ENCODE peak calls at places on chromosomes 3 and 15, in nine cellular contexts. One of them, this sample, is unnamed.

GRCh38 chr3:190385835-190386688 is 1.9 kb upstream of the CLDN16 start:
- DNase-seq in keratinocyte: peak
- DNase-seq in upper lobe of left lung: no peak
- DNase-seq in PC-9: peak
- DNase-seq in kidney epithelial cell: peak
- DNase-seq in AG09309: peak
- DNase-seq in heart right ventricle: no peak
- DNase-seq in AG04449: peak
- DNase-seq in activated CD8-positive, alpha-beta T cell treated with anti-CD3 and anti-CD28 coated beads for 36 hours: no peak
- DNase-seq in this sample: peak

GRCh38 chr15:76343313-76343996 is 6.9 kb downstream of the ISL2 start:
- DNase-seq in kidney epithelial cell: no peak
- DNase-seq in activated CD8-positive, alpha-beta T cell treated with anti-CD3 and anti-CD28 coated beads for 36 hours: no peak
- DNase-seq in heart right ventricle: no peak
- DNase-seq in AG09309: no peak
- DNase-seq in upper lobe of left lung: no peak
- DNase-seq in PC-9: no peak
- DNase-seq in AG04449: no peak
- DNase-seq in keratinocyte: no peak
- DNase-seq in this sample: no peak

GRCh38 chr3:142850395-142851023 is 38.4 kb downstream of the PCOLCE2 start:
- DNase-seq in upper lobe of left lung: no peak
- DNase-seq in keratinocyte: peak
- DNase-seq in kidney epithelial cell: peak
- DNase-seq in AG04449: peak
- DNase-seq in PC-9: peak
- DNase-seq in activated CD8-positive, alpha-beta T cell treated with anti-CD3 and anti-CD28 coated beads for 36 hours: peak
- DNase-seq in heart right ventricle: no peak
- DNase-seq in AG09309: peak
- DNase-seq in this sample: peak

GRCh38 chr15:77120576-77120975 is 49.7 kb upstream of the TSPAN3 start:
- DNase-seq in AG04449: no peak
- DNase-seq in activated CD8-positive, alpha-beta T cell treated with anti-CD3 and anti-CD28 coated beads for 36 hours: no peak
- DNase-seq in kidney epithelial cell: no peak
- DNase-seq in upper lobe of left lung: no peak
- DNase-seq in heart right ventricle: no peak
- DNase-seq in AG09309: no peak
- DNase-seq in PC-9: no peak
- DNase-seq in keratinocyte: no peak
- DNase-seq in this sample: no peak

GRCh38 chr15:77824361-77824985 is 191.8 kb upstream of the LINGO1 start:
- DNase-seq in kidney epithelial cell: no peak
- DNase-seq in upper lobe of left lung: no peak
- DNase-seq in AG09309: no peak
- DNase-seq in heart right ventricle: no peak
- DNase-seq in keratinocyte: no peak
- DNase-seq in AG04449: no peak
- DNase-seq in PC-9: no peak
- DNase-seq in activated CD8-positive, alpha-beta T cell treated with anti-CD3 and anti-CD28 coated beads for 36 hours: no peak
- DNase-seq in this sample: no peak

GRCh38 chr3:110413807-110414748 is 657.5 kb upstream of the NECTIN3 start:
- DNase-seq in keratinocyte: no peak
- DNase-seq in AG04449: peak
- DNase-seq in activated CD8-positive, alpha-beta T cell treated with anti-CD3 and anti-CD28 coated beads for 36 hours: no peak
- DNase-seq in upper lobe of left lung: no peak
- DNase-seq in AG09309: peak
- DNase-seq in heart right ventricle: no peak
- DNase-seq in kidney epithelial cell: no peak
- DNase-seq in PC-9: no peak
- DNase-seq in this sample: no peak

GRCh38 chr3:127740136-127740915 is 67.6 kb downstream of the ABTB1 start:
- DNase-seq in kidney epithelial cell: no peak
- DNase-seq in keratinocyte: no peak
- DNase-seq in upper lobe of left lung: no peak
- DNase-seq in AG04449: no peak
- DNase-seq in heart right ventricle: peak
- DNase-seq in PC-9: no peak
- DNase-seq in activated CD8-positive, alpha-beta T cell treated with anti-CD3 and anti-CD28 coated beads for 36 hours: no peak
- DNase-seq in AG09309: no peak
- DNase-seq in this sample: no peak

GRCh38 chr3:124260206-124260915 is 268.4 kb upstream of the ROPN1 start:
- DNase-seq in upper lobe of left lung: no peak
- DNase-seq in heart right ventricle: peak
- DNase-seq in AG04449: peak
- DNase-seq in kidney epithelial cell: no peak
- DNase-seq in activated CD8-positive, alpha-beta T cell treated with anti-CD3 and anti-CD28 coated beads for 36 hours: no peak
- DNase-seq in AG09309: peak
- DNase-seq in keratinocyte: no peak
- DNase-seq in PC-9: no peak
- DNase-seq in this sample: no peak

GRCh38 chr3:7977245-7978103 is 524.1 kb upstream of the LMCD1 start:
- DNase-seq in AG04449: no peak
- DNase-seq in AG09309: no peak
- DNase-seq in kidney epithelial cell: peak
- DNase-seq in upper lobe of left lung: no peak
- DNase-seq in keratinocyte: peak
- DNase-seq in heart right ventricle: peak
- DNase-seq in activated CD8-positive, alpha-beta T cell treated with anti-CD3 and anti-CD28 coated beads for 36 hours: no peak
- DNase-seq in PC-9: no peak
- DNase-seq in this sample: peak

GRCh38 chr3:121228971-121229370 is 316.8 kb downstream of the POLQ start:
- DNase-seq in activated CD8-positive, alpha-beta T cell treated with anti-CD3 and anti-CD28 coated beads for 36 hours: no peak
- DNase-seq in heart right ventricle: no peak
- DNase-seq in AG04449: no peak
- DNase-seq in AG09309: no peak
- DNase-seq in upper lobe of left lung: no peak
- DNase-seq in kidney epithelial cell: no peak
- DNase-seq in PC-9: no peak
- DNase-seq in keratinocyte: no peak
- DNase-seq in this sample: no peak

GRCh38 chr3:194296832-194297666 is 54.1 kb downstream of the CPN2 start:
- DNase-seq in AG09309: no peak
- DNase-seq in AG04449: no peak
- DNase-seq in kidney epithelial cell: no peak
- DNase-seq in activated CD8-positive, alpha-beta T cell treated with anti-CD3 and anti-CD28 coated beads for 36 hours: no peak
- DNase-seq in upper lobe of left lung: peak
- DNase-seq in keratinocyte: no peak
- DNase-seq in heart right ventricle: no peak
- DNase-seq in PC-9: peak
- DNase-seq in this sample: peak

DNA sequence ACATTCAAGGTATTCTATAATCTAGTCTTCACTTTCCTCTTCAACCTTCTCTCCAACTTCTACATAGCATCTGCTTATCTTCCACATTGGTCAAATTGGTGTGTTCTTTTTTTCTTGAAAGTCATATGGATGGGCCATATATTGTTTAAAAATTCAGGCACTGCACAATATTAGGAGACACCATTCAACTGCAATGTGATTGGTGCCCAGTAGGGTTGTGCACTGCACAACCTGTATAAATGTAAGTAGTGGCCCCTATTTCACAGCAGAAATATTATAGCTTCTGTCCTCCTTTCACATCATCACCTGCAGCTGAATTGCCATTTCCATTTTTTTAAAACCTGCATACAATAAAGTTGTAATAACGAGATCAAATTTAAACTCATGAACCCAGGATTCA is 18.1 kb upstream of the GOLIM4 start:
- DNase-seq in kidney epithelial cell: no peak
- DNase-seq in heart right ventricle: no peak
- DNase-seq in upper lobe of left lung: no peak
- DNase-seq in activated CD8-positive, alpha-beta T cell treated with anti-CD3 and anti-CD28 coated beads for 36 hours: no peak
- DNase-seq in keratinocyte: no peak
- DNase-seq in AG09309: no peak
- DNase-seq in AG04449: no peak
- DNase-seq in PC-9: no peak
- DNase-seq in this sample: no peak
- TF ChIP-seq CTCF in kidney epithelial cell: no peak
- TF ChIP-seq CTCF in heart right ventricle: no peak
- TF ChIP-seq CTCF in upper lobe of left lung: no peak
- TF ChIP-seq CTCF in activated CD8-positive, alpha-beta T cell treated with anti-CD3 and anti-CD28 coated beads for 36 hours: no peak
- TF ChIP-seq CTCF in keratinocyte: no peak
- TF ChIP-seq CTCF in AG09309: no peak
- TF ChIP-seq CTCF in AG04449: no peak
- TF ChIP-seq CTCF in PC-9: no peak
- TF ChIP-seq CTCF in this sample: no peak

GRCh38 chr3:60445416-60445815 is 805.8 kb downstream of the FHIT start:
- DNase-seq in activated CD8-positive, alpha-beta T cell treated with anti-CD3 and anti-CD28 coated beads for 36 hours: no peak
- DNase-seq in upper lobe of left lung: no peak
- DNase-seq in AG04449: no peak
- DNase-seq in AG09309: no peak
- DNase-seq in kidney epithelial cell: no peak
- DNase-seq in heart right ventricle: no peak
- DNase-seq in PC-9: no peak
- DNase-seq in keratinocyte: peak
- DNase-seq in this sample: no peak

GRCh38 chr3:60448668-60449067 is 802.6 kb downstream of the FHIT start:
- DNase-seq in activated CD8-positive, alpha-beta T cell treated with anti-CD3 and anti-CD28 coated beads for 36 hours: no peak
- DNase-seq in upper lobe of left lung: no peak
- DNase-seq in kidney epithelial cell: no peak
- DNase-seq in AG04449: no peak
- DNase-seq in AG09309: no peak
- DNase-seq in keratinocyte: no peak
- DNase-seq in PC-9: no peak
- DNase-seq in heart right ventricle: no peak
- DNase-seq in this sample: no peak

GRCh38 chr3:60440869-60441268 is 810.4 kb downstream of the FHIT start:
- DNase-seq in AG04449: no peak
- DNase-seq in keratinocyte: no peak
- DNase-seq in heart right ventricle: no peak
- DNase-seq in PC-9: no peak
- DNase-seq in upper lobe of left lung: no peak
- DNase-seq in AG09309: no peak
- DNase-seq in kidney epithelial cell: no peak
- DNase-seq in activated CD8-positive, alpha-beta T cell treated with anti-CD3 and anti-CD28 coated beads for 36 hours: no peak
- DNase-seq in this sample: no peak

GRCh38 chr3:60444898-60445297 is 806.4 kb downstream of the FHIT start:
- DNase-seq in AG09309: no peak
- DNase-seq in kidney epithelial cell: no peak
- DNase-seq in upper lobe of left lung: no peak
- DNase-seq in AG04449: no peak
- DNase-seq in heart right ventricle: no peak
- DNase-seq in keratinocyte: no peak
- DNase-seq in PC-9: no peak
- DNase-seq in activated CD8-positive, alpha-beta T cell treated with anti-CD3 and anti-CD28 coated beads for 36 hours: no peak
- DNase-seq in this sample: no peak
- TF ChIP-seq CTCF in AG09309: no peak
- TF ChIP-seq CTCF in kidney epithelial cell: no peak
- TF ChIP-seq CTCF in upper lobe of left lung: no peak
- TF ChIP-seq CTCF in AG04449: no peak
- TF ChIP-seq CTCF in heart right ventricle: no peak
- TF ChIP-seq CTCF in keratinocyte: no peak
- TF ChIP-seq CTCF in PC-9: no peak
- TF ChIP-seq CTCF in activated CD8-positive, alpha-beta T cell treated with anti-CD3 and anti-CD28 coated beads for 36 hours: no peak
- TF ChIP-seq CTCF in this sample: no peak

DNA sequence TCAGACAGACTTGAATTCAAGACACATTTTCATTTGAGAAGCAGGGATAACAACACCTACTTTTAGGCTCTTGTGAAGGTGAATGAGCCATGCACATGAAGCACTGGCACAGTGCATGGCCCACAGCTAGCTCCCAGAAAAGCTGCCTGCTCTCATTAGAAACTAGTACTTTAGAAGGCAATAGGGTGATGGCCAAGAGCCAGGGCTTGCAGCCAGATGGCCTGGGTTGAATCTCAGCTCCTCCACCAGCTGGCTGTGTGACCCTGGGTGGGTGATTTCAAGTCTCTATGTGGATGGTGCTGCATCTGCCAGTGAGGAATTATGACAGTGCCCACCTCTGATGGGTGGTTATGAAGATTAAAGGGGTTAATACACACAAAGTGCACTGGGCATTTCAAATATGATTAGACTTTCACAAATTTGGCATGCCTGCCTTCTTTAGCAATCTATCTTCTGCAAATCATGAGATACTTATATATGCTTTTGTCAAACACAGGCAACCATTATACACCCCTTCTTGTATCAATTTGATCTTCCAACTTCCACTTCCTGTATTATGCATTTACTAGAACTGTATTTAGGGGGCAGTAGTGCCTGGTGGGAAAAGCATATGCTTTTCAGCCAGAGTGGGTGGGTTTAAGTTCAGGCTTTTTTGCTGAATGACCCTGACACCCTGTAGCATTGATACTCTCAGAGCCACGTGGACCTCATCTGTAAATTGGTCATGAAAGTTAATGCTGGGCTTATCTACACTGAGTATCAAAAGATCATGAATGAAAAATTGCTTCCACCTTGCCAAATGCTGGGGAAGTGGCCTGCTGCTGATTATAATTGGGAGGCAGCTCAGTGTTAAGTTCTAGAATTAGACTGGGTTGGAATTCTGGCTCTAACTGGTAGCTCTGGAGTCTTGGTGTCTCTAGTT is 34.7 kb upstream of the RBP1 start:
- DNase-seq in AG04449: no peak
- DNase-seq in upper lobe of left lung: no peak
- DNase-seq in PC-9: no peak
- DNase-seq in AG09309: no peak
- DNase-seq in kidney epithelial cell: no peak
- DNase-seq in heart right ventricle: peak
- DNase-seq in activated CD8-positive, alpha-beta T cell treated with anti-CD3 and anti-CD28 coated beads for 36 hours: no peak
- DNase-seq in keratinocyte: no peak
- DNase-seq in this sample: no peak
- TF ChIP-seq CTCF in AG04449: no peak
- TF ChIP-seq CTCF in upper lobe of left lung: no peak
- TF ChIP-seq CTCF in PC-9: no peak
- TF ChIP-seq CTCF in AG09309: no peak
- TF ChIP-seq CTCF in kidney epithelial cell: no peak
- TF ChIP-seq CTCF in heart right ventricle: no peak
- TF ChIP-seq CTCF in activated CD8-positive, alpha-beta T cell treated with anti-CD3 and anti-CD28 coated beads for 36 hours: no peak
- TF ChIP-seq CTCF in keratinocyte: no peak
- TF ChIP-seq CTCF in this sample: no peak

GRCh38 chr3:9945358-9945757 is 6.8 kb downstream of the PRRT3 start:
- DNase-seq in AG04449: no peak
- DNase-seq in heart right ventricle: no peak
- DNase-seq in kidney epithelial cell: no peak
- DNase-seq in PC-9: no peak
- DNase-seq in keratinocyte: no peak
- DNase-seq in AG09309: no peak
- DNase-seq in upper lobe of left lung: no peak
- DNase-seq in activated CD8-positive, alpha-beta T cell treated with anti-CD3 and anti-CD28 coated beads for 36 hours: no peak
- DNase-seq in this sample: no peak

GRCh38 chr3:9948586-9948985 is 3.6 kb downstream of the PRRT3 start:
- DNase-seq in AG04449: no peak
- DNase-seq in activated CD8-positive, alpha-beta T cell treated with anti-CD3 and anti-CD28 coated beads for 36 hours: no peak
- DNase-seq in upper lobe of left lung: no peak
- DNase-seq in kidney epithelial cell: no peak
- DNase-seq in AG09309: no peak
- DNase-seq in heart right ventricle: no peak
- DNase-seq in PC-9: no peak
- DNase-seq in keratinocyte: no peak
- DNase-seq in this sample: no peak

GRCh38 chr3:9946112-9947024 is 5.8 kb downstream of the PRRT3 start:
- DNase-seq in heart right ventricle: peak
- DNase-seq in upper lobe of left lung: peak
- DNase-seq in kidney epithelial cell: peak
- DNase-seq in AG09309: peak
- DNase-seq in PC-9: peak
- DNase-seq in AG04449: no peak
- DNase-seq in keratinocyte: no peak
- DNase-seq in activated CD8-positive, alpha-beta T cell treated with anti-CD3 and anti-CD28 coated beads for 36 hours: peak
- DNase-seq in this sample: peak

GRCh38 chr3:9949115-9949514 is 3.1 kb downstream of the PRRT3 start:
- DNase-seq in AG04449: no peak
- DNase-seq in activated CD8-positive, alpha-beta T cell treated with anti-CD3 and anti-CD28 coated beads for 36 hours: no peak
- DNase-seq in AG09309: no peak
- DNase-seq in upper lobe of left lung: no peak
- DNase-seq in PC-9: no peak
- DNase-seq in keratinocyte: no peak
- DNase-seq in heart right ventricle: no peak
- DNase-seq in kidney epithelial cell: no peak
- DNase-seq in this sample: no peak

GRCh38 chr3:9947025-9947995 is 4.9 kb downstream of the PRRT3 start:
- DNase-seq in PC-9: peak
- DNase-seq in heart right ventricle: peak
- DNase-seq in AG09309: peak
- DNase-seq in AG04449: no peak
- DNase-seq in keratinocyte: no peak
- DNase-seq in kidney epithelial cell: no peak
- DNase-seq in upper lobe of left lung: peak
- DNase-seq in activated CD8-positive, alpha-beta T cell treated with anti-CD3 and anti-CD28 coated beads for 36 hours: no peak
- DNase-seq in this sample: peak
- TF ChIP-seq CTCF in PC-9: peak
- TF ChIP-seq CTCF in heart right ventricle: peak
- TF ChIP-seq CTCF in AG09309: peak
- TF ChIP-seq CTCF in AG04449: peak
- TF ChIP-seq CTCF in keratinocyte: peak
- TF ChIP-seq CTCF in kidney epithelial cell: peak
- TF ChIP-seq CTCF in upper lobe of left lung: peak
- TF ChIP-seq CTCF in activated CD8-positive, alpha-beta T cell treated with anti-CD3 and anti-CD28 coated beads for 36 hours: no peak
- TF ChIP-seq CTCF in this sample: peak